ENCODE peak calls at places on chromosomes 7 and 10, in six cellular contexts. W is PC-3, X is endothelial cell of umbilical vein, G is GM23338, O is mesenchymal stem cell, F is IMR-90. R is an unnamed sample.

GRCh38 chr10:30509508-30509907 is 75.5 kb downstream of the MAP3K8 start:
- DNase-seq in G (no peak), W (no peak), F (no peak), O (no peak), X (no peak), R (no peak)

GRCh38 chr10:124417846-124418725 is 637 bp downstream of the OAT start:
- DNase-seq in G (peak; percentile 65), X (peak; percentile 68), F (peak; percentile 44), W (peak; percentile 25), O (peak; percentile 80), R (peak; percentile 91)

GRCh38 chr7:134427896-134428295 is 31.0 kb downstream of the AKR1B1 start:
- DNase-seq in F (no peak), G (no peak), W (no peak), X (no peak), O (no peak), R (no peak)

GRCh38 chr7:48102530-48102929 is 13.5 kb downstream of the UPP1 start:
- DNase-seq in G (no peak), X (no peak), W (no peak), F (no peak), O (no peak), R (no peak)

GRCh38 chr7:27616914-27617548 is 45.7 kb downstream of the HIBADH start:
- DNase-seq in F (no peak), G (no peak), W (no peak), X (no peak), O (no peak), R (peak; percentile 32)

GRCh38 chr7:4681922-4682620 is at the start of gene FOXK1:
- DNase-seq in O (peak; percentile 64), F (peak; percentile 65), G (peak; percentile 81), W (peak; percentile 67), X (peak; percentile 39), R (peak; percentile 97)

GRCh38 chr7:1062296-1063294 is 18.2 kb downstream of the GPR146 start:
- DNase-seq in G (no peak), X (no peak), O (no peak), W (no peak), F (no peak), R (no peak)

GRCh38 chr7:157416011-157416410 is 79.2 kb downstream of the DNAJB6 start:
- DNase-seq in O (no peak), G (no peak), F (no peak), W (no peak), X (no peak), R (peak; percentile 52)

GRCh38 chr7:28297821-28298439 is 114.4 kb upstream of the CREB5 start:
- DNase-seq in G (no peak), W (no peak), F (no peak), O (no peak), X (no peak), R (no peak)

GRCh38 chr10:122504551-122504950 is 43.2 kb downstream of the HTRA1 start:
- DNase-seq in X (peak; percentile 94), F (peak; percentile 94), W (peak; percentile 82), G (no peak), O (peak; percentile 49), R (peak; percentile 98)

GRCh38 chr10:73590881-73591577 is at the start of gene USP54:
- DNase-seq in W (peak; percentile 95), X (peak; percentile 56), G (peak; percentile 83), F (peak; percentile 52), O (peak; percentile 83), R (peak; percentile 64)

GRCh38 chr10:71264345-71265200 is 52.2 kb downstream of the UNC5B start:
- DNase-seq in F (peak; percentile 19), W (no peak), X (no peak), O (no peak), G (no peak), R (peak; percentile 21)

GRCh38 chr10:27345455-27345909 is 104.9 kb upstream of the ACBD5 start:
- DNase-seq in G (no peak), F (no peak), X (no peak), W (no peak), O (no peak), R (no peak)
- H2AFZ ChIP-seq in G (peak overlapping the region; percentile 7), F (no peak overlapping the region), X (no peak overlapping the region), W (no peak overlapping the region), O (no peak overlapping the region), R (no peak overlapping the region)

GRCh38 chr10:69491611-69492010 is 40.3 kb downstream of the TSPAN15 start:
- DNase-seq in O (no peak), W (no peak), G (no peak), F (no peak), X (no peak), R (peak; percentile 29)
- H3K4me2 ChIP-seq in O (no peak overlapping the region), W (no peak overlapping the region), G (no peak overlapping the region), F (no peak overlapping the region), X (no peak overlapping the region), R (no peak overlapping the region)

GRCh38 chr7:23544913-23545354 is 13.2 kb upstream of the TRA2A start:
- DNase-seq in X (no peak), O (peak; percentile 49), F (peak; percentile 44), W (peak; percentile 74), G (peak; percentile 76), R (no peak)
- H2AFZ ChIP-seq in X (no peak overlapping the region), O (no peak overlapping the region), F (no peak overlapping the region), W (no peak overlapping the region), G (no peak overlapping the region), R (no peak overlapping the region)

GRCh38 chr7:140635345-140635744 is 5.3 kb downstream of the DENND2A start:
- DNase-seq in G (peak; percentile 43), X (no peak), O (no peak), W (no peak), F (no peak), R (no peak)
- H3K4me2 ChIP-seq in G (peak overlapping the region; percentile 69), X (no peak overlapping the region), O (no peak overlapping the region), W (no peak overlapping the region), F (no peak overlapping the region), R (no peak overlapping the region)

GRCh38 chr10:75127481-75127880 is 16.0 kb downstream of the SAMD8 start:
- DNase-seq in O (peak; percentile 39), W (no peak), F (peak; percentile 44), G (no peak), X (peak; percentile 82), R (no peak)
- H2AFZ ChIP-seq in O (no peak overlapping the region), W (no peak overlapping the region), F (no peak overlapping the region), G (no peak overlapping the region), X (no peak overlapping the region), R (no peak overlapping the region)

GRCh38 chr7:73428697-73429005 is 4.9 kb upstream of the FZD9 start:
- DNase-seq in X (no peak), G (no peak), W (no peak), F (no peak), O (no peak), R (no peak)

GRCh38 chr7:73426016-73426415 is 7.6 kb upstream of the FZD9 start:
- DNase-seq in X (no peak), W (no peak), G (no peak), O (no peak), F (no peak), R (no peak)

GRCh38 chr7:73429622-73430505 is 3.7 kb upstream of the FZD9 start:
- DNase-seq in O (no peak), G (no peak), W (no peak), X (no peak), F (no peak), R (no peak)

GRCh38 chr7:73429218-73429617 is 4.4 kb upstream of the FZD9 start:
- DNase-seq in W (no peak), F (peak; percentile 38), X (no peak), O (no peak), G (peak; percentile 75), R (peak; percentile 75)

DNA sequence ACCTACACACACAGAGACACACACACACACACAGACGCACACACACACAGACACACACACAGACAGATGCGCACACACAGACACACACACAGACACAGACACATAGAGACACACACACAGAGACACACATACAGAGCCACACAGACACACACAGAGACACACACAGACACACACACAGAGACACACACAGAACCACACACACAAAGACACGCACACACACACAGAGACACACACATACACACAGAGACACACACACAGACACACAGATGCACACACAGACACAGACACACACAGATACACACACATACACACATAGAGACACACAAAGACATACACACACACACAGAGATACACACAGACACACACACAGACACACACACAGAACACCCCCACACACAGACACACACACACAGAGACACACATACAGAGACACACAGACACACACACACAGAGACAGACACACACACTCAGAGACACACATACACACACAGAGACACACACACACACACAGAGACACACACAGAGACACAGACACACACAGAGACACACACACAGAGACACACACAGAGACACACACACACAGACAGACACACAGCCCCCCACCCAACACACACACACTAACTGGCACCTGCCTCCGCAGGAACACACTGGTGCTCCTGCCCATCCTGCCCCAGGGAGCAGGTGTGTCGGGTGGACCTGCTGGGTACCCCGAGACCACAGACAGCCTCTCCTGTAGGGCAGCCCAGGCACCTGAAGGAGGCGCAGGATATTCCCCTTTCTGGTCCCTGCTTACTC is 5.5 kb upstream of the FZD9 start:
- DNase-seq in X (no peak), F (no peak), O (no peak), W (no peak), G (peak; percentile 73), R (no peak)
- H3K4me2 ChIP-seq in X (no peak overlapping the region), F (no peak overlapping the region), O (no peak overlapping the region), W (no peak overlapping the region), G (no peak overlapping the region), R (no peak overlapping the region)

GRCh38 chr10:5581670-5582566 is 57.2 kb downstream of the CALML3 start:
- DNase-seq in X (no peak), W (no peak), O (no peak), F (no peak), G (no peak), R (no peak)
- H2AFZ ChIP-seq in X (no peak overlapping the region), W (no peak overlapping the region), O (no peak overlapping the region), F (no peak overlapping the region), G (peak overlapping the region; percentile 18), R (no peak overlapping the region)

GRCh38 chr10:86958109-86958830 is at the start of gene SNCG:
- DNase-seq in X (peak; percentile 68), W (no peak), G (no peak), O (no peak), F (no peak), R (peak; percentile 88)
- H3K4me2 ChIP-seq in X (peak within 1 kb of the TSS; percentile 47), W (peak within 1 kb of the TSS; percentile 57), G (no peak within 1 kb of the TSS), O (no peak within 1 kb of the TSS), F (no peak within 1 kb of the TSS), R (peak within 1 kb of the TSS; percentile 5)

DNA sequence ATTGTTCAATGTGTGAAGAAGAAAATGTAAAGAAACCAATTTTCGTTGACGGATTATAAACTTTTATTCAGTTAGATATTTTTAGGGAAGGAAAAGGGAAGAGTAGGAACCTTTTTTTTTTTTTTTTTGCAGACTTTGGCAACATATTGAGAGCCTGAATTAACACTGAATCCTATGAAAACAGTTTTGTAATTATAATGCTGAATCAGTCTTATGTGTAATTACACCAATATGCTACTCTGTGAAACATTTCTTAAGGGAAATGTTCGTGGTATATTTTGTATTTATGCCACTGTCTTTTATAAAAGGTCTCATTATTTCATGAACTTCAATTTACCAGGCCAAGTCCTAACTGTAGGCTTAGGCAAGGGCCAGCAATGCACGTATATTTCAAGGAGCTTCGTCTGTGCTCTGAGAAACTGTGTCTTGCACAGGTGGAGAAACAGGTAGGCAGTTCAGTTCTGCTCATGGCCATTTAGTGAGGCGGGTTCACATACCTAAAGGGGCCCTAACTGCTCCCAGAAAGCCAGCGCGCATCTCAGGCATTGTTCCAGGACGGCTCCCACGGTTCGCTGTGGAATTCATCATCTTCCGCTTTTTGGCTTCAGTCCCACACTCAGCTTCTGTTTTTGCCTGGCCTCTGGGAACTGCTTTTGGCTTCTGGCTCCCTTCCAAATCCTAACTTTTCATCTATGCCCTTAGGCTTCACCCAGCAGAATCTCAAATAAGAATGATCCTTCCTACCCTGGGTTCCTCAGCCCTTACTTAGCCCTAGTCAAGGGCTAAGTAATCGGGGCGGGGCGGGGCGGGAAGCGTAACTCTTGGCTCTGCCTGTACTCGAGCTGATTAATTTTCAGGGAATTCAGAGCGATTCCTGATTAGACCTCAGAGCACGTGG is 106.0 kb downstream of the ST8SIA6 start:
- DNase-seq in O (no peak), X (peak; percentile 56), F (peak; percentile 79), G (peak; percentile 43), W (peak; percentile 86), R (peak; percentile 60)
- H2AFZ ChIP-seq in O (no peak overlapping the region), X (no peak overlapping the region), F (peak overlapping the region; percentile 85), G (no peak overlapping the region), W (peak overlapping the region; percentile 69), R (peak overlapping the region; percentile 74)

R was measured in osteoblast.